ENCODE peak calls at places on chromosomes 7 and 10, in nine cellular contexts. H is T-helper 2 cell, G is endothelial cell of umbilical vein, I is fibroblast of villous mesenchyme, L is right lobe of liver, Q is GM12865, C is heart right ventricle, U is caudate nucleus, D is mammary epithelial cell. O is an unnamed sample.

GRCh38 chr10:3364768-3365480 is 192.3 kb upstream of the PITRM1 start:
- DNase-seq in H (no peak), G (no peak), I (no peak), L (no peak), Q (no peak), C (no peak), U (no peak), D (no peak), O (no peak)

GRCh38 chr7:100080895-100081534 is 508 bp downstream of the ZNF3 start:
- DNase-seq in H (no peak), G (peak), I (peak), L (peak), Q (no peak), C (no peak), U (peak), D (no peak), O (no peak)

GRCh38 chr7:78221961-78222751 is 423.6 kb downstream of the PHTF2 start:
- DNase-seq in H (no peak), G (no peak), I (peak), L (no peak), Q (no peak), C (no peak), U (no peak), D (no peak), O (no peak)

GRCh38 chr7:28808786-28809533 is 149.2 kb downstream of the TRIL start:
- DNase-seq in H (no peak), G (no peak), I (no peak), L (peak), Q (no peak), C (no peak), U (no peak), D (peak), O (no peak)

GRCh38 chr10:71339796-71340589 is 20.9 kb downstream of the SLC29A3 start:
- DNase-seq in H (no peak), G (no peak), I (no peak), L (peak), Q (peak), C (no peak), U (no peak), D (peak), O (peak)

GRCh38 chr10:23341004-23341403 is 3.6 kb downstream of the C10orf67 start:
- DNase-seq in H (no peak), G (no peak), I (no peak), L (no peak), Q (no peak), C (no peak), U (no peak), D (no peak), O (no peak)

GRCh38 chr7:445020-445419 is 74.6 kb downstream of the PDGFA start:
- DNase-seq in H (no peak), G (no peak), I (no peak), L (no peak), Q (no peak), C (no peak), U (no peak), D (no peak), O (no peak)

GRCh38 chr7:68364871-68365625 is 1233.2 kb upstream of the AUTS2 start:
- DNase-seq in H (no peak), G (no peak), I (no peak), L (no peak), Q (no peak), C (no peak), U (no peak), D (no peak), O (no peak)

GRCh38 chr7:35261041-35261440 is 7.1 kb upstream of the TBX20 start:
- DNase-seq in H (no peak), G (no peak), I (no peak), L (no peak), Q (no peak), C (no peak), U (no peak), D (no peak), O (no peak)

GRCh38 chr7:8065356-8065813 is 96.8 kb downstream of the GLCCI1 start:
- DNase-seq in H (no peak), G (no peak), I (peak), L (no peak), Q (no peak), C (no peak), U (no peak), D (peak), O (no peak)

GRCh38 chr10:88913157-88913556 is 33.1 kb downstream of the STAMBPL1 start:
- DNase-seq in H (no peak), G (no peak), I (peak), L (no peak), Q (no peak), C (no peak), U (no peak), D (no peak), O (no peak)

GRCh38 chr7:151061241-151062110 is 2.1 kb downstream of the SLC4A2 start:
- DNase-seq in H (no peak), G (no peak), I (no peak), L (no peak), Q (no peak), C (no peak), U (no peak), D (no peak), O (no peak)

GRCh38 chr10:31647861-31648260 is 280.8 kb downstream of the ARHGAP12 start:
- DNase-seq in H (no peak), G (no peak), I (peak), L (no peak), Q (no peak), C (no peak), U (no peak), D (peak), O (no peak)

GRCh38 chr10:119441921-119442757 is 100.4 kb downstream of the RGS10 start:
- DNase-seq in H (no peak), G (no peak), I (no peak), L (no peak), Q (no peak), C (no peak), U (peak), D (no peak), O (no peak)

GRCh38 chr10:96509017-96509641 is 4.6 kb downstream of the TLL2 start:
- DNase-seq in H (no peak), G (no peak), I (peak), L (no peak), Q (no peak), C (no peak), U (no peak), D (peak), O (no peak)

GRCh38 chr10:20948723-20949327 is 51.7 kb upstream of the NEBL start:
- DNase-seq in H (no peak), G (no peak), I (no peak), L (no peak), Q (peak), C (no peak), U (no peak), D (no peak), O (no peak)

GRCh38 chr7:27994639-27995038 is 186.0 kb downstream of the JAZF1 start:
- DNase-seq in H (no peak), G (peak), I (peak), L (no peak), Q (no peak), C (no peak), U (no peak), D (no peak), O (no peak)

GRCh38 chr10:14617125-14617524 is 157.6 kb downstream of the FAM107B start:
- DNase-seq in H (no peak), G (peak), I (no peak), L (no peak), Q (no peak), C (no peak), U (no peak), D (no peak), O (no peak)

GRCh38 chr7:80453699-80454340 is 58.0 kb downstream of the GNAT3 start:
- DNase-seq in H (no peak), G (peak), I (peak), L (no peak), Q (peak), C (no peak), U (no peak), D (no peak), O (no peak)

GRCh38 chr7:8325067-8325466 is 63.1 kb upstream of the ICA1 start:
- DNase-seq in H (no peak), G (no peak), I (no peak), L (no peak), Q (no peak), C (no peak), U (no peak), D (peak), O (no peak)

GRCh38 chr7:141511370-141512335 is 39.6 kb upstream of the AGK start:
- DNase-seq in H (no peak), G (no peak), I (no peak), L (no peak), Q (no peak), C (peak), U (peak), D (no peak), O (peak)

GRCh38 chr10:11176746-11177145 is 159.1 kb downstream of the CELF2 start:
- DNase-seq in H (peak), G (no peak), I (no peak), L (no peak), Q (peak), C (no peak), U (no peak), D (no peak), O (no peak)

GRCh38 chr7:831596-832291 is 532 bp upstream of the SUN1 start:
- DNase-seq in H (no peak), G (peak), I (peak), L (no peak), Q (peak), C (no peak), U (no peak), D (peak), O (no peak)

GRCh38 chr10:128505346-128505745 is 379.1 kb upstream of the MKI67 start:
- DNase-seq in H (no peak), G (no peak), I (no peak), L (no peak), Q (no peak), C (no peak), U (no peak), D (no peak), O (no peak)

GRCh38 chr10:63286340-63286739 is 153.2 kb downstream of the NRBF2 start:
- DNase-seq in H (no peak), G (no peak), I (no peak), L (no peak), Q (peak), C (no peak), U (no peak), D (no peak), O (no peak)

GRCh38 chr7:47915066-47915976 is 32.9 kb downstream of the PKD1L1 start:
- DNase-seq in H (no peak), G (no peak), I (peak), L (no peak), Q (no peak), C (no peak), U (no peak), D (no peak), O (no peak)

GRCh38 chr7:120920034-120920433 is 30.5 kb upstream of the ING3 start:
- DNase-seq in H (no peak), G (no peak), I (no peak), L (no peak), Q (no peak), C (no peak), U (no peak), D (no peak), O (no peak)

GRCh38 chr10:113463777-113464176 is 89.1 kb upstream of the HABP2 start:
- DNase-seq in H (no peak), G (peak), I (peak), L (no peak), Q (no peak), C (no peak), U (no peak), D (no peak), O (no peak)

GRCh38 chr10:132722391-132722790 is 63.6 kb downstream of the NKX6-2 start:
- DNase-seq in H (no peak), G (no peak), I (no peak), L (no peak), Q (no peak), C (no peak), U (no peak), D (no peak), O (no peak)

GRCh38 chr10:50807851-50808776 is 68.4 kb downstream of the ASAH2B start:
- DNase-seq in H (no peak), G (no peak), I (no peak), L (peak), Q (no peak), C (no peak), U (no peak), D (no peak), O (no peak)

GRCh38 chr10:131018886-131019500 is 292.5 kb downstream of the TCERG1L start:
- DNase-seq in H (no peak), G (no peak), I (no peak), L (no peak), Q (no peak), C (no peak), U (no peak), D (no peak), O (no peak)

GRCh38 chr10:60611291-60611747 is 167.0 kb upstream of the CDK1 start:
- DNase-seq in H (no peak), G (peak), I (peak), L (no peak), Q (no peak), C (no peak), U (peak), D (peak), O (no peak)

GRCh38 chr10:49037187-49037586 is 78.1 kb downstream of the VSTM4 start:
- DNase-seq in H (no peak), G (no peak), I (peak), L (no peak), Q (no peak), C (no peak), U (no peak), D (peak), O (no peak)

GRCh38 chr7:44711528-44711927 is 37.1 kb upstream of the ZMIZ2 start:
- DNase-seq in H (no peak), G (no peak), I (no peak), L (no peak), Q (no peak), C (no peak), U (no peak), D (no peak), O (no peak)

GRCh38 chr7:141295367-141295895 is 221.6 kb downstream of the TMEM178B start:
- DNase-seq in H (no peak), G (no peak), I (no peak), L (no peak), Q (no peak), C (no peak), U (no peak), D (no peak), O (no peak)

GRCh38 chr10:124180044-124180745 is 86.8 kb upstream of the CHST15 start:
- DNase-seq in H (no peak), G (no peak), I (no peak), L (no peak), Q (no peak), C (no peak), U (no peak), D (no peak), O (no peak)

O was measured in stomach.